ENCODE peak calls at places on chromosomes 5 and 9, in seven cellular contexts. M, T, D, F, K, O and J are unnamed samples.

GRCh38 chr9:21967169-21967568 is 27.0 kb downstream of the CDKN2A start:
- DNase-seq in K (no peak), D (no peak), T (no peak), F (no peak), O (no peak), M (no peak), J (no peak)

GRCh38 chr5:111848374-111848914 is 91.5 kb upstream of the NREP start:
- DNase-seq in T (peak), F (no peak), O (no peak), M (no peak), K (peak), D (no peak), J (no peak)

GRCh38 chr5:142065273-142065672 is 43.3 kb upstream of the NDFIP1 start:
- DNase-seq in T (peak), F (no peak), D (no peak), M (no peak), K (no peak), O (no peak), J (no peak)

GRCh38 chr5:169803077-169803981 is 166.3 kb downstream of the DOCK2 start:
- DNase-seq in M (peak), O (no peak), D (no peak), T (peak), F (no peak), K (no peak), J (no peak)

GRCh38 chr5:145473032-145473642 is 362.0 kb downstream of the PRELID2 start:
- DNase-seq in D (no peak), M (no peak), K (no peak), O (no peak), F (no peak), T (no peak), J (no peak)

GRCh38 chr9:69325409-69326212 is 596 bp downstream of the ENTREP1 start:
- DNase-seq in K (no peak), F (peak), O (no peak), D (no peak), T (no peak), M (peak), J (no peak)

GRCh38 chr5:132227485-132228240 is at the start of gene P4HA2:
- DNase-seq in O (no peak), M (peak), D (peak), T (peak), K (peak), F (peak), J (peak)

GRCh38 chr5:456351-457194 is 13.6 kb downstream of the EXOC3 start:
- DNase-seq in D (peak), T (no peak), F (no peak), O (no peak), M (no peak), K (peak), J (no peak)